ENCODE peak calls at places on chromosomes 2 and 18, in seven cellular contexts. U, B, W, V, E, C and H are unnamed samples.

GRCh38 chr18:33673689-33674088 is 95.7 kb downstream of the ASXL3 start:
- DNase-seq in E (no peak), V (no peak), C (peak), U (no peak), B (no peak), W (no peak), H (no peak)

GRCh38 chr2:3303583-3304406 is 73.8 kb downstream of the EIPR1 start:
- DNase-seq in B (peak), E (peak), C (peak), U (peak), W (peak), V (peak), H (peak)

GRCh38 chr2:241656190-241656741 is 18.8 kb downstream of the ATG4B start:
- DNase-seq in C (no peak), U (no peak), B (no peak), E (no peak), W (no peak), V (no peak), H (no peak)

GRCh38 chr2:49045083-49045482 is 109.2 kb downstream of the FSHR start:
- DNase-seq in V (no peak), U (no peak), W (no peak), E (no peak), C (no peak), B (no peak), H (no peak)

GRCh38 chr18:12121175-12122095 is 27.8 kb downstream of the ANKRD62 start:
- DNase-seq in U (peak), B (no peak), E (peak), C (peak), W (no peak), V (peak), H (peak)

GRCh38 chr2:69242651-69243051 is 144.4 kb downstream of the GFPT1 start:
- DNase-seq in U (no peak), V (peak), E (no peak), B (no peak), C (no peak), W (no peak), H (peak)

GRCh38 chr2:144099746-144100438 is 420.0 kb downstream of the ZEB2 start:
- DNase-seq in E (no peak), U (no peak), W (no peak), C (peak), V (peak), B (peak), H (peak)

GRCh38 chr2:208466133-208466919 is 59.7 kb downstream of the PTH2R start:
- DNase-seq in U (peak), E (peak), V (peak), C (peak), B (peak), W (peak), H (peak)

GRCh38 chr2:23828256-23828980 is 98.5 kb downstream of the ATAD2B start:
- DNase-seq in W (no peak), U (no peak), B (no peak), E (no peak), C (no peak), V (peak), H (no peak)

GRCh38 chr2:102025583-102026267 is 34.0 kb downstream of the IL1R2 start:
- DNase-seq in C (no peak), U (no peak), B (no peak), W (no peak), E (no peak), V (peak), H (no peak)

GRCh38 chr2:235494716-235495372 is 1.0 kb downstream of the AGAP1 start:
- DNase-seq in U (no peak), E (peak), B (peak), V (peak), W (peak), C (peak), H (peak)

GRCh38 chr2:121690095-121690494 is 40.8 kb upstream of the CLASP1 start:
- DNase-seq in B (no peak), U (no peak), C (peak), W (no peak), E (no peak), V (peak), H (no peak)

GRCh38 chr2:140791802-140792201 is 1339.0 kb downstream of the LRP1B start:
- DNase-seq in W (no peak), V (no peak), B (no peak), U (no peak), C (no peak), E (no peak), H (no peak)

GRCh38 chr18:61662726-61663125 is 230.1 kb downstream of the RNF152 start:
- DNase-seq in V (no peak), B (no peak), E (no peak), U (no peak), C (no peak), W (no peak), H (no peak)

GRCh38 chr2:36360063-36360462 is 4.5 kb downstream of the CRIM1 start:
- DNase-seq in V (no peak), B (peak), U (no peak), C (no peak), E (no peak), W (no peak), H (no peak)

GRCh38 chr18:10702196-10702595 is 176.4 kb downstream of the NAPG start:
- DNase-seq in V (no peak), C (no peak), B (no peak), U (no peak), W (no peak), E (no peak), H (no peak)

GRCh38 chr2:41992700-41993070 is 55.1 kb upstream of the PKDCC start:
- DNase-seq in W (no peak), E (no peak), U (peak), V (no peak), B (no peak), C (peak), H (no peak)

GRCh38 chr18:62802523-62802922 is 87.2 kb downstream of the PHLPP1 start:
- DNase-seq in B (no peak), E (no peak), C (no peak), W (no peak), U (no peak), V (no peak), H (no peak)

GRCh38 chr2:223735035-223735640 is 102.2 kb downstream of the AP1S3 start:
- DNase-seq in W (no peak), C (no peak), B (no peak), E (peak), V (no peak), U (no peak), H (peak)

GRCh38 chr2:109209412-109209811 is 80.4 kb downstream of the SH3RF3 start:
- DNase-seq in W (no peak), C (peak), E (no peak), V (peak), U (no peak), B (no peak), H (peak)

GRCh38 chr2:144498215-144498614 is 21.7 kb downstream of the ZEB2 start:
- DNase-seq in W (no peak), E (no peak), B (no peak), V (no peak), C (no peak), U (no peak), H (no peak)

GRCh38 chr2:237199082-237199481 is 113.4 kb downstream of the COPS8 start:
- DNase-seq in B (no peak), V (peak), C (no peak), E (no peak), U (no peak), W (no peak), H (peak)

GRCh38 chr2:151156943-151157705 is 104.5 kb downstream of the RBM43 start:
- DNase-seq in B (no peak), E (no peak), W (no peak), V (no peak), C (no peak), U (no peak), H (peak)

GRCh38 chr18:44048846-44049245 is 631.8 kb upstream of the SETBP1 start:
- DNase-seq in W (no peak), E (no peak), B (no peak), V (no peak), C (peak), U (no peak), H (no peak)

GRCh38 chr2:197356136-197356535 is 45.6 kb upstream of the ANKRD44 start:
- DNase-seq in V (peak), U (peak), B (no peak), E (no peak), W (no peak), C (peak), H (no peak)

GRCh38 chr2:217182996-217183395 is 323.1 kb upstream of the TNP1 start:
- DNase-seq in B (no peak), W (no peak), C (no peak), E (no peak), U (no peak), V (no peak), H (no peak)

GRCh38 chr2:70258532-70258875 is 567 bp downstream of the PCYOX1 start:
- DNase-seq in U (no peak), B (no peak), V (peak), C (peak), W (peak), E (peak), H (peak)

GRCh38 chr2:28821295-28821958 is 10.8 kb downstream of the SPDYA start:
- DNase-seq in C (peak), E (peak), V (peak), W (peak), U (peak), B (peak), H (peak)

GRCh38 chr18:50938912-50939311 is 28.9 kb upstream of the ELAC1 start:
- DNase-seq in B (no peak), W (no peak), U (no peak), V (no peak), C (no peak), E (no peak), H (no peak)

GRCh38 chr18:62224229-62224628 is 37.2 kb downstream of the RELCH start:
- DNase-seq in E (no peak), V (no peak), B (no peak), C (no peak), U (no peak), W (no peak), H (no peak)

GRCh38 chr18:67104700-67105284 is 411.7 kb downstream of the DSEL start:
- DNase-seq in C (peak), B (peak), V (peak), E (peak), U (peak), W (peak), H (peak)

GRCh38 chr18:67109535-67109934 is 407.0 kb downstream of the DSEL start:
- DNase-seq in C (no peak), V (no peak), U (no peak), E (no peak), W (no peak), B (no peak), H (no peak)

GRCh38 chr18:67108894-67109293 is 407.6 kb downstream of the DSEL start:
- DNase-seq in W (no peak), B (no peak), E (no peak), V (peak), C (no peak), U (no peak), H (no peak)
- H2BK5ac ChIP-seq in W (no peak), B (no peak), E (no peak), V (no peak), C (no peak), U (no peak), H (no peak)

GRCh38 chr2:38438133-38438532 is 61.1 kb upstream of the ATL2 start:
- DNase-seq in U (no peak), C (no peak), V (no peak), B (no peak), E (no peak), W (no peak), H (no peak)
- H2BK5ac ChIP-seq in U (no peak), C (no peak), V (no peak), B (no peak), E (no peak), W (no peak), H (no peak)

GRCh38 chr2:136420346-136420745 is 302.4 kb upstream of the CXCR4 start:
- DNase-seq in E (no peak), B (no peak), U (no peak), V (no peak), W (no peak), C (no peak), H (no peak)

GRCh38 chr2:136424112-136424511 is 306.2 kb upstream of the CXCR4 start:
- DNase-seq in B (no peak), U (no peak), V (no peak), W (no peak), E (no peak), C (no peak), H (no peak)

GRCh38 chr2:136422512-136422911 is 304.6 kb upstream of the CXCR4 start:
- DNase-seq in V (no peak), C (no peak), W (no peak), E (no peak), U (no peak), B (no peak), H (no peak)

GRCh38 chr2:136423516-136423996 is 305.6 kb upstream of the CXCR4 start:
- DNase-seq in U (peak), C (peak), E (peak), W (peak), B (peak), V (peak), H (peak)
- H2BK5ac ChIP-seq in U (no peak), C (no peak), E (no peak), W (no peak), B (no peak), V (no peak), H (no peak)

GRCh38 chr2:11875481-11875880 is 129.0 kb downstream of the LPIN1 start:
- DNase-seq in C (peak), V (no peak), B (no peak), U (no peak), W (no peak), E (peak), H (no peak)
- H2BK5ac ChIP-seq in C (no peak), V (no peak), B (no peak), U (no peak), W (no peak), E (no peak), H (no peak)

GRCh38 chr2:24892928-24893327 is 27.1 kb downstream of the ADCY3 start:
- DNase-seq in C (no peak), W (no peak), U (no peak), V (no peak), B (peak), E (no peak), H (peak)

GRCh38 chr2:24891201-24891600 is 28.8 kb downstream of the ADCY3 start:
- DNase-seq in B (peak), W (no peak), E (no peak), U (no peak), V (no peak), C (no peak), H (peak)

GRCh38 chr2:24893934-24894333 is 26.1 kb downstream of the ADCY3 start:
- DNase-seq in B (no peak), W (no peak), C (no peak), U (no peak), E (no peak), V (peak), H (peak)

GRCh38 chr2:24898122-24899109 is 21.6 kb downstream of the ADCY3 start:
- DNase-seq in U (no peak), W (no peak), V (no peak), B (no peak), C (no peak), E (no peak), H (no peak)

GRCh38 chr2:24894750-24895149 is 25.3 kb downstream of the ADCY3 start:
- DNase-seq in B (no peak), V (no peak), U (no peak), E (no peak), C (no peak), W (no peak), H (no peak)
- H2BK5ac ChIP-seq in B (no peak), V (no peak), U (no peak), E (no peak), C (no peak), W (no peak), H (no peak)

DNA sequence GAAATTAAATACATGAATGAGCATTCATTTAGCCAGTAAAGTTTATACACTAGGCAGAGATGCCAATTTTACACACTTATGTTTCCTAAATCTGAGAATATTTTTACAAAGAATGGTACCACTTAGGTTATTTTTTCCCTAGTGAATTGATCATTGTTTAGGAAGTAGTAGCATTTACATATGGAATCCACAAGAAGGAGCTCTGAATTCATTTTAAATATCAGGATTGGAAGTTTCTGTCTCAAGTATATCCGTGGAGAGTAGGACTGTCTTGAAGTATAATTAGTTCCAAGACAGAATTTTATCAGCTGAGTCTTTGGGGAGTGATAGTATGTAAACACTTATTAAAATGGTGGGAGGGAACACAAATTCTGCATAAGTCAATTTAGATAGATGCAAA is 82.2 kb upstream of the FAM98A start:
- DNase-seq in U (no peak), V (no peak), B (no peak), C (peak), W (no peak), E (no peak), H (peak)
- H2BK5ac ChIP-seq in U (no peak), V (no peak), B (no peak), C (no peak), W (no peak), E (no peak), H (no peak)

DNA sequence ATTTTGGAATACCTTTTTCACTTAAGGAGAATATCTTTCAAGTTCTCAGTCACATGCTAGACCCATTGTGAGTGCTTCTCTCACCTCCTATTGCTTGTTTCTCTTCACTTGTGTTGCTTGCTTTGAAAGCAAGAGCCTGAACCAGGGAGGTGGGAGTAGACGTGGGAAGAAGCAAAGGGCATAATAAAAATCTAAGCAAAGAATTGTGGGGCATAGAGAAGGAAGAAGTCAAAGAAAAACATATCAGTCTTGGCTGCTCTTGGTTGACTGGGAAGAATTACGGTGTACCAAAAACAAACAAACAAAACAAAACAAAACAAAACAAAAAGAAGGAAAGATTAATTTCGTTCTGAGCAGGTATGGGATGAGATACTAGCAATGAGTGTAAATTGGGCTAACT is 48.9 kb upstream of the ACVR1 start:
- DNase-seq in B (no peak), V (no peak), C (no peak), U (no peak), W (no peak), E (no peak), H (no peak)
- H2BK5ac ChIP-seq in B (no peak), V (no peak), C (no peak), U (no peak), W (no peak), E (no peak), H (no peak)

GRCh38 chr2:148746973-148747372 is 102.4 kb downstream of the EPC2 start:
- DNase-seq in C (no peak), B (no peak), U (no peak), E (no peak), W (no peak), V (no peak), H (no peak)
- H2BK5ac ChIP-seq in C (no peak), B (no peak), U (no peak), E (no peak), W (no peak), V (no peak), H (no peak)